ENCODE peak calls at places on chromosomes 16 and 17, in ten cellular contexts. H, W, X, G, E, N, A, M, S and Q are unnamed samples.

GRCh38 chr17:76237859-76238313 is 2.4 kb downstream of the RNF157 start:
- DNase-seq in H (no peak), W (no peak), X (no peak), G (no peak), E (no peak), N (no peak), A (no peak), M (no peak), S (no peak), Q (no peak)

GRCh38 chr17:64651889-64652288 is 10.2 kb downstream of the SMURF2 start:
- DNase-seq in H (no peak), W (no peak), X (no peak), G (no peak), E (no peak), N (no peak), A (no peak), M (no peak), S (no peak), Q (no peak)

GRCh38 chr17:13694934-13695333 is 93.2 kb upstream of the HS3ST3A1 start:
- DNase-seq in H (no peak), W (no peak), X (no peak), G (no peak), E (no peak), N (no peak), A (no peak), M (no peak), S (no peak), Q (no peak)

GRCh38 chr17:48445248-48445620 is 15.2 kb upstream of the SKAP1 start:
- DNase-seq in H (no peak), W (no peak), X (no peak), G (no peak), E (no peak), N (no peak), A (no peak), M (no peak), S (no peak), Q (no peak)

GRCh38 chr17:3969963-3970362 is 5.7 kb upstream of the ATP2A3 start:
- DNase-seq in H (no peak), W (no peak), X (no peak), G (no peak), E (no peak), N (no peak), A (no peak), M (no peak), S (no peak), Q (no peak)

GRCh38 chr16:46972971-46973456 is 460 bp downstream of the DNAJA2 start:
- DNase-seq in H (peak; percentile 28), W (peak; percentile 6), X (peak; percentile 33), G (peak; percentile 31), E (peak; percentile 27), N (no peak), A (no peak), M (peak; percentile 37), S (peak; percentile 68), Q (peak; percentile 76)

GRCh38 chr17:30172560-30172959 is 55.9 kb downstream of the NSRP1 start:
- DNase-seq in H (no peak), W (no peak), X (no peak), G (no peak), E (no peak), N (no peak), A (no peak), M (no peak), S (no peak), Q (no peak)

GRCh38 chr17:67258836-67259468 is 14.0 kb upstream of the HELZ start:
- DNase-seq in H (no peak), W (no peak), X (no peak), G (no peak), E (no peak), N (peak; percentile 65), A (no peak), M (no peak), S (no peak), Q (no peak)

GRCh38 chr17:7001562-7001961 is 5.7 kb downstream of the ALOX12 start:
- DNase-seq in H (no peak), W (no peak), X (no peak), G (no peak), E (no peak), N (no peak), A (peak; percentile 44), M (no peak), S (no peak), Q (peak; percentile 55)

GRCh38 chr17:14201595-14201994 is 35.1 kb downstream of the CDRT15 start:
- DNase-seq in H (no peak), W (no peak), X (no peak), G (no peak), E (no peak), N (no peak), A (peak; percentile 63), M (no peak), S (no peak), Q (no peak)

GRCh38 chr16:21100447-21100846 is 50.2 kb downstream of the DNAH3 start:
- DNase-seq in H (no peak), W (no peak), X (peak; percentile 82), G (no peak), E (no peak), N (no peak), A (no peak), M (no peak), S (no peak), Q (no peak)

GRCh38 chr17:14826361-14826760 is 438.8 kb downstream of the PMP22 start:
- DNase-seq in H (no peak), W (no peak), X (no peak), G (no peak), E (no peak), N (no peak), A (no peak), M (no peak), S (no peak), Q (peak; percentile 95)

GRCh38 chr16:88924834-88925539 is 52.0 kb downstream of the CBFA2T3 start:
- DNase-seq in H (no peak), W (no peak), X (peak; percentile 92), G (peak; percentile 95), E (no peak), N (no peak), A (no peak), M (no peak), S (peak; percentile 90), Q (peak; percentile 67)

GRCh38 chr17:59373879-59374495 is 42.5 kb downstream of the YPEL2 start:
- DNase-seq in H (no peak), W (no peak), X (peak; percentile 11), G (no peak), E (no peak), N (no peak), A (no peak), M (peak; percentile 37), S (no peak), Q (no peak)

GRCh38 chr16:69839798-69840409 is 77.8 kb downstream of the WWP2 start:
- DNase-seq in H (peak; percentile 45), W (no peak), X (peak; percentile 18), G (no peak), E (no peak), N (no peak), A (no peak), M (peak; percentile 37), S (peak; percentile 73), Q (no peak)

GRCh38 chr16:83475108-83475507 is 332.7 kb upstream of the HSBP1 start:
- DNase-seq in H (no peak), W (no peak), X (peak; percentile 42), G (no peak), E (no peak), N (no peak), A (no peak), M (no peak), S (no peak), Q (no peak)

GRCh38 chr16:85667841-85668413 is 20.8 kb downstream of the GINS2 start:
- DNase-seq in H (no peak), W (no peak), X (no peak), G (no peak), E (no peak), N (no peak), A (no peak), M (no peak), S (no peak), Q (no peak)

GRCh38 chr17:45265823-45266222 is 3.9 kb upstream of the SPATA32 start:
- DNase-seq in H (no peak), W (no peak), X (peak; percentile 95), G (no peak), E (no peak), N (no peak), A (no peak), M (no peak), S (no peak), Q (no peak)

GRCh38 chr16:963913-964695 is 6.7 kb downstream of the LMF1 start:
- DNase-seq in H (no peak), W (no peak), X (no peak), G (no peak), E (no peak), N (no peak), A (no peak), M (no peak), S (no peak), Q (no peak)

GRCh38 chr17:1038459-1039118 is 41.7 kb downstream of the TIMM22 start:
- DNase-seq in H (no peak), W (no peak), X (no peak), G (no peak), E (no peak), N (no peak), A (no peak), M (no peak), S (no peak), Q (peak; percentile 62)

GRCh38 chr17:16873654-16874035 is 98.3 kb downstream of the TNFRSF13B start:
- DNase-seq in H (no peak), W (no peak), X (no peak), G (no peak), E (no peak), N (no peak), A (no peak), M (no peak), S (no peak), Q (no peak)

GRCh38 chr16:12685806-12686205 is 117.9 kb downstream of the CPPED1 start:
- DNase-seq in H (no peak), W (no peak), X (no peak), G (no peak), E (no peak), N (no peak), A (no peak), M (no peak), S (no peak), Q (no peak)

GRCh38 chr17:82228278-82228841 is 482 bp upstream of the SLC16A3 start:
- DNase-seq in H (peak; percentile 60), W (no peak), X (no peak), G (no peak), E (no peak), N (peak; percentile 52), A (no peak), M (no peak), S (no peak), Q (peak; percentile 40)

GRCh38 chr17:49842846-49843245 is 5.0 kb downstream of the TAC4 start:
- DNase-seq in H (no peak), W (no peak), X (no peak), G (no peak), E (no peak), N (no peak), A (no peak), M (no peak), S (no peak), Q (no peak)

GRCh38 chr17:50608700-50609375 is 25.8 kb upstream of the ABCC3 start:
- DNase-seq in H (no peak), W (no peak), X (no peak), G (no peak), E (no peak), N (no peak), A (no peak), M (no peak), S (peak; percentile 82), Q (peak; percentile 58)

GRCh38 chr17:58671969-58672368 is 19.9 kb downstream of the TEX14 start:
- DNase-seq in H (no peak), W (no peak), X (no peak), G (no peak), E (no peak), N (no peak), A (no peak), M (no peak), S (peak; percentile 16), Q (no peak)

GRCh38 chr16:87248704-87249103 is 68.5 kb downstream of the C16orf95 start:
- DNase-seq in H (no peak), W (no peak), X (no peak), G (no peak), E (no peak), N (no peak), A (no peak), M (no peak), S (no peak), Q (no peak)

GRCh38 chr16:21645261-21645721 is 7.1 kb downstream of the IGSF6 start:
- DNase-seq in H (no peak), W (no peak), X (peak; percentile 60), G (no peak), E (peak; percentile 20), N (peak; percentile 18), A (no peak), M (no peak), S (no peak), Q (no peak)